ENCODE peak calls at places on chromosome 16, in four cellular contexts. X is islet precursor cell, L is HTR-8/SVneo, G is RWPE1. M is an unnamed sample.

GRCh38 chr16:81480856-81481821 is 36.5 kb downstream of the CMIP start:
- DNase-seq in G (no peak), X (no peak), L (peak), M (peak)

GRCh38 chr16:11706180-11706742 is 36.4 kb downstream of the TXNDC11 start:
- DNase-seq in L (no peak), G (no peak), X (no peak), M (no peak)

GRCh38 chr16:70162041-70162451 is 11.5 kb upstream of the CLEC18C start:
- DNase-seq in L (peak), G (peak), X (no peak), M (peak)

GRCh38 chr16:58755989-58756649 is 22.0 kb upstream of the GOT2 start:
- DNase-seq in G (peak), L (peak), X (peak), M (peak)

GRCh38 chr16:85279874-85280545 is 167.7 kb upstream of the CIBAR2 start:
- DNase-seq in L (no peak), G (no peak), X (no peak), M (no peak)

GRCh38 chr16:85924675-85925074 is 25.7 kb downstream of the IRF8 start:
- DNase-seq in G (peak), X (peak), L (no peak), M (no peak)

GRCh38 chr16:71961066-71962039 is 38.8 kb downstream of the PKD1L3 start:
- DNase-seq in L (peak), G (peak), X (peak), M (peak)

GRCh38 chr16:1002399-1003161 is 21.0 kb downstream of the SOX8 start:
- DNase-seq in X (peak), L (peak), G (peak), M (peak)

GRCh38 chr16:67286441-67287235 is 7.3 kb downstream of the PLEKHG4 start:
- DNase-seq in G (no peak), X (no peak), L (no peak), M (no peak)

GRCh38 chr16:50960517-50961202 is 190.4 kb downstream of the SALL1 start:
- DNase-seq in G (no peak), X (no peak), L (no peak), M (no peak)

GRCh38 chr16:50547944-50548658 is at the start of gene NKD1:
- DNase-seq in L (peak), X (peak), G (peak), M (peak)

GRCh38 chr16:50806099-50807062 is 64.5 kb downstream of the CYLD start:
- DNase-seq in X (peak), G (peak), L (peak), M (peak)

GRCh38 chr16:57749872-57750452 is 14.4 kb downstream of the KATNB1 start:
- DNase-seq in X (no peak), L (no peak), G (no peak), M (no peak)

GRCh38 chr16:29975811-29976511 is 2.3 kb downstream of the TAOK2 start:
- DNase-seq in L (no peak), G (no peak), X (peak), M (no peak)

GRCh38 chr16:19089410-19089955 is 22.1 kb downstream of the COQ7 start:
- DNase-seq in X (no peak), G (no peak), L (no peak), M (no peak)